ENCODE peak calls at places on chromosomes 4 and X, in five cellular contexts. One of them, this sample, is unnamed.

GRCh38 chr4:83548151-83548905 is 12.4 kb downstream of the GPAT3 start:
- DNase-seq in stimulated activated CD4-positive, alpha-beta T cell treated with anti-CD3 and anti-CD28 coated beads, Interleukin-4, amount 100 ng/mL, for 48 hours: peak; percentile 64
- DNase-seq in HS-27A: peak; percentile 73
- DNase-seq in colonic mucosa: peak; percentile 89
- DNase-seq in aorta: peak; percentile 83
- DNase-seq in this sample: peak; percentile 72

GRCh38 chr4:176444741-176445140 is 125.0 kb downstream of the SPCS3 start:
- DNase-seq in stimulated activated CD4-positive, alpha-beta T cell treated with anti-CD3 and anti-CD28 coated beads, Interleukin-4, amount 100 ng/mL, for 48 hours: no peak
- DNase-seq in HS-27A: no peak
- DNase-seq in colonic mucosa: no peak
- DNase-seq in aorta: no peak
- DNase-seq in this sample: no peak

GRCh38 chr4:99816611-99817309 is at the start of gene DAPP1:
- DNase-seq in stimulated activated CD4-positive, alpha-beta T cell treated with anti-CD3 and anti-CD28 coated beads, Interleukin-4, amount 100 ng/mL, for 48 hours: peak; percentile 63
- DNase-seq in HS-27A: no peak
- DNase-seq in colonic mucosa: peak; percentile 68
- DNase-seq in aorta: no peak
- DNase-seq in this sample: peak; percentile 54

GRCh38 chrX:103681443-103681842 is 5.1 kb downstream of the MORF4L2 start:
- DNase-seq in stimulated activated CD4-positive, alpha-beta T cell treated with anti-CD3 and anti-CD28 coated beads, Interleukin-4, amount 100 ng/mL, for 48 hours: no peak
- DNase-seq in HS-27A: no peak
- DNase-seq in colonic mucosa: no peak
- DNase-seq in aorta: no peak
- DNase-seq in this sample: no peak

GRCh38 chrX:120672389-120672788 is 42.5 kb upstream of the C1GALT1C1 start:
- DNase-seq in stimulated activated CD4-positive, alpha-beta T cell treated with anti-CD3 and anti-CD28 coated beads, Interleukin-4, amount 100 ng/mL, for 48 hours: no peak
- DNase-seq in HS-27A: no peak
- DNase-seq in colonic mucosa: no peak
- DNase-seq in aorta: peak; percentile 83
- DNase-seq in this sample: peak; percentile 50

GRCh38 chr4:76981649-76982048 is 32.1 kb downstream of the SEPTIN11 start:
- DNase-seq in stimulated activated CD4-positive, alpha-beta T cell treated with anti-CD3 and anti-CD28 coated beads, Interleukin-4, amount 100 ng/mL, for 48 hours: no peak
- DNase-seq in HS-27A: no peak
- DNase-seq in colonic mucosa: no peak
- DNase-seq in aorta: no peak
- DNase-seq in this sample: no peak

GRCh38 chrX:135521405-135522131 is 1.1 kb downstream of the INTS6L start:
- DNase-seq in stimulated activated CD4-positive, alpha-beta T cell treated with anti-CD3 and anti-CD28 coated beads, Interleukin-4, amount 100 ng/mL, for 48 hours: peak; percentile 79
- DNase-seq in HS-27A: peak; percentile 62
- DNase-seq in colonic mucosa: peak; percentile 88
- DNase-seq in aorta: peak; percentile 90
- DNase-seq in this sample: peak; percentile 88

GRCh38 chrX:1398431-1399340 is 6.8 kb upstream of the SLC25A6 start:
- DNase-seq in stimulated activated CD4-positive, alpha-beta T cell treated with anti-CD3 and anti-CD28 coated beads, Interleukin-4, amount 100 ng/mL, for 48 hours: no peak
- DNase-seq in HS-27A: no peak
- DNase-seq in colonic mucosa: no peak
- DNase-seq in aorta: peak; percentile 77
- DNase-seq in this sample: peak; percentile 20

GRCh38 chr4:40395908-40396806 is 61.0 kb downstream of the CHRNA9 start:
- DNase-seq in stimulated activated CD4-positive, alpha-beta T cell treated with anti-CD3 and anti-CD28 coated beads, Interleukin-4, amount 100 ng/mL, for 48 hours: no peak
- DNase-seq in HS-27A: no peak
- DNase-seq in colonic mucosa: peak; percentile 80
- DNase-seq in aorta: no peak
- DNase-seq in this sample: peak; percentile 69

GRCh38 chrX:16671005-16671404 is 21.0 kb downstream of the S100G start:
- DNase-seq in stimulated activated CD4-positive, alpha-beta T cell treated with anti-CD3 and anti-CD28 coated beads, Interleukin-4, amount 100 ng/mL, for 48 hours: no peak
- DNase-seq in HS-27A: no peak
- DNase-seq in colonic mucosa: no peak
- DNase-seq in aorta: no peak
- DNase-seq in this sample: no peak

GRCh38 chrX:106286053-106286650 is 118.0 kb downstream of the PWWP3B start:
- DNase-seq in stimulated activated CD4-positive, alpha-beta T cell treated with anti-CD3 and anti-CD28 coated beads, Interleukin-4, amount 100 ng/mL, for 48 hours: no peak
- DNase-seq in HS-27A: no peak
- DNase-seq in colonic mucosa: no peak
- DNase-seq in aorta: no peak
- DNase-seq in this sample: no peak

GRCh38 chrX:109966246-109966645 is 36.7 kb upstream of the TMEM164 start:
- DNase-seq in stimulated activated CD4-positive, alpha-beta T cell treated with anti-CD3 and anti-CD28 coated beads, Interleukin-4, amount 100 ng/mL, for 48 hours: no peak
- DNase-seq in HS-27A: no peak
- DNase-seq in colonic mucosa: no peak
- DNase-seq in aorta: no peak
- DNase-seq in this sample: no peak

GRCh38 chr4:145909331-145909730 is 29.3 kb downstream of the ZNF827 start:
- DNase-seq in stimulated activated CD4-positive, alpha-beta T cell treated with anti-CD3 and anti-CD28 coated beads, Interleukin-4, amount 100 ng/mL, for 48 hours: no peak
- DNase-seq in HS-27A: no peak
- DNase-seq in colonic mucosa: peak; percentile 94
- DNase-seq in aorta: no peak
- DNase-seq in this sample: peak; percentile 81

GRCh38 chr4:181018472-181018871 is 1224.7 kb upstream of the TENM3 start:
- DNase-seq in stimulated activated CD4-positive, alpha-beta T cell treated with anti-CD3 and anti-CD28 coated beads, Interleukin-4, amount 100 ng/mL, for 48 hours: no peak
- DNase-seq in HS-27A: no peak
- DNase-seq in colonic mucosa: no peak
- DNase-seq in aorta: no peak
- DNase-seq in this sample: no peak

GRCh38 chrX:111447298-111447697 is 35.3 kb upstream of the DCX start:
- DNase-seq in stimulated activated CD4-positive, alpha-beta T cell treated with anti-CD3 and anti-CD28 coated beads, Interleukin-4, amount 100 ng/mL, for 48 hours: no peak
- DNase-seq in HS-27A: no peak
- DNase-seq in colonic mucosa: peak; percentile 20
- DNase-seq in aorta: no peak
- DNase-seq in this sample: no peak

GRCh38 chrX:41718481-41719245 is 5.3 kb upstream of the GPR82 start:
- DNase-seq in stimulated activated CD4-positive, alpha-beta T cell treated with anti-CD3 and anti-CD28 coated beads, Interleukin-4, amount 100 ng/mL, for 48 hours: no peak
- DNase-seq in HS-27A: no peak
- DNase-seq in colonic mucosa: no peak
- DNase-seq in aorta: no peak
- DNase-seq in this sample: no peak

GRCh38 chrX:48696301-48697181 is at the start of gene SUV39H1:
- DNase-seq in stimulated activated CD4-positive, alpha-beta T cell treated with anti-CD3 and anti-CD28 coated beads, Interleukin-4, amount 100 ng/mL, for 48 hours: peak; percentile 82
- DNase-seq in HS-27A: peak; percentile 22
- DNase-seq in colonic mucosa: peak; percentile 85
- DNase-seq in aorta: peak; percentile 95
- DNase-seq in this sample: peak; percentile 93

This sample was measured in Right ventricle myocardium superior.